ENCODE peak calls at places on chromosomes 3 and 15, in five cellular contexts. R is uterus, H is breast epithelium, S is bronchial epithelial cell, E is right lobe of liver. A is an unnamed sample.

GRCh38 chr15:33154366-33155166 is 39.9 kb downstream of the FMN1 start:
- DNase-seq in H (no peak), E (no peak), S (peak), R (no peak), A (peak)

GRCh38 chr3:43503067-43503728 is 118.6 kb downstream of the ANO10 start:
- DNase-seq in E (no peak), R (no peak), H (no peak), S (peak), A (peak)

GRCh38 chr3:169085827-169086226 is 577.7 kb downstream of the MECOM start:
- DNase-seq in H (no peak), E (no peak), R (no peak), S (peak), A (peak)

GRCh38 chr3:45225465-45226205 is 452 bp downstream of the TMEM158 start:
- DNase-seq in E (peak), H (no peak), S (no peak), R (no peak), A (peak)

GRCh38 chr3:126133606-126134005 is 46.8 kb downstream of the ALDH1L1 start:
- DNase-seq in R (peak), H (peak), E (peak), S (no peak), A (no peak)

GRCh38 chr15:82847703-82848102 is 38.3 kb downstream of the WHAMM start:
- DNase-seq in H (no peak), E (no peak), S (no peak), R (no peak), A (no peak)

GRCh38 chr3:31710123-31710841 is 177.6 kb downstream of the STT3B start:
- DNase-seq in S (peak), H (no peak), E (no peak), R (no peak), A (no peak)

GRCh38 chr3:171876651-171877272 is 33.6 kb downstream of the TMEM212 start:
- DNase-seq in E (no peak), S (peak), R (no peak), H (no peak), A (peak)

GRCh38 chr3:48410205-48411040 is 19.5 kb downstream of the PLXNB1 start:
- DNase-seq in R (no peak), S (no peak), H (peak), E (no peak), A (no peak)

GRCh38 chr15:51183076-51183475 is 88.4 kb upstream of the TNFAIP8L3 start:
- DNase-seq in R (no peak), E (no peak), H (no peak), S (no peak), A (no peak)

GRCh38 chr3:40120816-40121215 is 188.7 kb upstream of the EIF1B start:
- DNase-seq in R (no peak), E (no peak), S (peak), H (no peak), A (peak)

GRCh38 chr15:85872125-85872524 is 77.4 kb upstream of the KLHL25 start:
- DNase-seq in E (no peak), H (no peak), S (no peak), R (no peak), A (no peak)

GRCh38 chr3:189635385-189635784 is 4.2 kb downstream of the TP63 start:
- DNase-seq in H (no peak), S (no peak), E (no peak), R (no peak), A (no peak)

GRCh38 chr3:3600665-3601340 is 198.4 kb upstream of the LRRN1 start:
- DNase-seq in S (no peak), R (no peak), E (no peak), H (no peak), A (no peak)

GRCh38 chr3:57095361-57095760 is 34.9 kb downstream of the SPATA12 start:
- DNase-seq in E (no peak), S (no peak), H (no peak), R (no peak), A (no peak)

GRCh38 chr15:61088675-61089074 is 140.4 kb downstream of the RORA start:
- DNase-seq in H (no peak), E (no peak), R (no peak), S (no peak), A (no peak)

GRCh38 chr3:100068758-100069345 is 45.4 kb downstream of the FILIP1L start:
- DNase-seq in S (peak), R (peak), E (peak), H (peak), A (peak)

GRCh38 chr3:168071535-168071934 is 24.2 kb downstream of the GOLIM4 start:
- DNase-seq in R (no peak), H (no peak), E (no peak), S (peak), A (peak)

GRCh38 chr15:25065286-25065685 is 110.5 kb downstream of the SNRPN start:
- DNase-seq in S (no peak), H (no peak), E (peak), R (no peak), A (no peak)

GRCh38 chr3:171982829-171983228 is 56.5 kb upstream of the FNDC3B start:
- DNase-seq in E (no peak), R (no peak), H (no peak), S (peak), A (no peak)

GRCh38 chr15:90839187-90840071 is 29.0 kb upstream of the FURIN start:
- DNase-seq in E (no peak), R (no peak), H (no peak), S (peak), A (peak)

GRCh38 chr15:59833366-59833765 is 144.2 kb upstream of the BNIP2 start:
- DNase-seq in E (no peak), S (no peak), H (no peak), R (no peak), A (no peak)

GRCh38 chr3:182651461-182651860 is 141.8 kb upstream of the ATP11B start:
- DNase-seq in S (no peak), R (no peak), H (no peak), E (no peak), A (no peak)

GRCh38 chr15:40451497-40452158 is 10.9 kb downstream of the BAHD1 start:
- DNase-seq in H (no peak), R (no peak), E (no peak), S (no peak), A (no peak)

GRCh38 chr3:42166662-42167300 is 75.6 kb downstream of the TRAK1 start:
- DNase-seq in R (no peak), H (no peak), E (no peak), S (no peak), A (no peak)

GRCh38 chr3:113697192-113698090 is 999 bp upstream of the USF3 start:
- DNase-seq in H (no peak), E (no peak), S (peak), R (peak), A (peak)

GRCh38 chr15:78838480-78838879 is 27.2 kb upstream of the ADAMTS7 start:
- DNase-seq in S (no peak), E (no peak), R (no peak), H (no peak), A (no peak)

GRCh38 chr3:177385186-177385585 is 187.9 kb upstream of the TBL1XR1 start:
- DNase-seq in S (no peak), H (no peak), R (no peak), E (no peak), A (no peak)

GRCh38 chr15:35671981-35672380 is 126.0 kb upstream of the DPH6 start:
- DNase-seq in R (no peak), E (no peak), S (no peak), H (no peak), A (no peak)

GRCh38 chr3:157499342-157499963 is 3.8 kb downstream of the VEPH1 start:
- DNase-seq in S (peak), H (peak), R (no peak), E (peak), A (peak)

GRCh38 chr15:39946862-39947261 is 12.9 kb downstream of the EIF2AK4 start:
- DNase-seq in H (no peak), E (no peak), R (no peak), S (peak), A (peak)

GRCh38 chr15:88440021-88440420 is 27.2 kb downstream of the MRPL46 start:
- DNase-seq in R (no peak), S (peak), E (no peak), H (no peak), A (peak)

GRCh38 chr3:129552287-129553050 is 9.5 kb downstream of the H1-8 start:
- DNase-seq in H (no peak), R (no peak), S (no peak), E (peak), A (no peak)

GRCh38 chr15:101043911-101044624 is 124.9 kb downstream of the LRRK1 start:
- DNase-seq in E (no peak), H (no peak), S (no peak), R (peak), A (no peak)

GRCh38 chr15:73051402-73051810 is 857 bp upstream of the NEO1 start:
- DNase-seq in R (peak), S (peak), E (peak), H (peak), A (peak)

GRCh38 chr3:155872904-155873646 is 2.6 kb downstream of the GMPS start:
- DNase-seq in E (no peak), S (no peak), R (no peak), H (no peak), A (no peak)

GRCh38 chr3:155870945-155871745 is 695 bp downstream of the GMPS start:
- DNase-seq in S (no peak), H (peak), R (peak), E (peak), A (peak)

GRCh38 chr3:155871746-155872158 is 1.3 kb downstream of the GMPS start:
- DNase-seq in E (no peak), S (peak), H (no peak), R (no peak), A (no peak)

GRCh38 chr3:155869664-155870063 is 786 bp upstream of the GMPS start:
- DNase-seq in H (no peak), S (no peak), R (no peak), E (no peak), A (no peak)

GRCh38 chr3:155870133-155870944 is at the start of gene GMPS:
- DNase-seq in H (peak), R (peak), E (peak), S (peak), A (peak)
- TF ChIP-seq CTCF in H (peak), R (peak), E (peak), S (peak), A (peak)

GRCh38 chr3:153599685-153600084 is 437.7 kb downstream of the RAP2B start:
- DNase-seq in S (peak), H (no peak), E (peak), R (no peak), A (peak)
- H3K4me3 ChIP-seq in S (no peak), H (no peak), E (no peak), R (no peak), A (no peak)

GRCh38 chr3:50212502-50212901 is 7.4 kb downstream of the SLC38A3 start:
- DNase-seq in S (no peak), E (no peak), H (no peak), R (no peak), A (no peak)
- TF ChIP-seq CTCF in S (no peak), E (no peak), H (no peak), R (no peak), A (no peak)

GRCh38 chr3:69762790-69763229 is 23.5 kb downstream of the MITF start:
- DNase-seq in H (no peak), R (no peak), E (no peak), S (no peak), A (no peak)

GRCh38 chr3:69763976-69764851 is 24.9 kb downstream of the MITF start:
- DNase-seq in H (no peak), S (no peak), R (no peak), E (no peak), A (no peak)

GRCh38 chr3:69763458-69763857 is 24.2 kb downstream of the MITF start:
- DNase-seq in E (no peak), S (no peak), H (no peak), R (peak), A (no peak)

GRCh38 chr3:69764861-69765260 is 25.6 kb downstream of the MITF start:
- DNase-seq in E (no peak), R (peak), H (no peak), S (no peak), A (no peak)

DNA sequence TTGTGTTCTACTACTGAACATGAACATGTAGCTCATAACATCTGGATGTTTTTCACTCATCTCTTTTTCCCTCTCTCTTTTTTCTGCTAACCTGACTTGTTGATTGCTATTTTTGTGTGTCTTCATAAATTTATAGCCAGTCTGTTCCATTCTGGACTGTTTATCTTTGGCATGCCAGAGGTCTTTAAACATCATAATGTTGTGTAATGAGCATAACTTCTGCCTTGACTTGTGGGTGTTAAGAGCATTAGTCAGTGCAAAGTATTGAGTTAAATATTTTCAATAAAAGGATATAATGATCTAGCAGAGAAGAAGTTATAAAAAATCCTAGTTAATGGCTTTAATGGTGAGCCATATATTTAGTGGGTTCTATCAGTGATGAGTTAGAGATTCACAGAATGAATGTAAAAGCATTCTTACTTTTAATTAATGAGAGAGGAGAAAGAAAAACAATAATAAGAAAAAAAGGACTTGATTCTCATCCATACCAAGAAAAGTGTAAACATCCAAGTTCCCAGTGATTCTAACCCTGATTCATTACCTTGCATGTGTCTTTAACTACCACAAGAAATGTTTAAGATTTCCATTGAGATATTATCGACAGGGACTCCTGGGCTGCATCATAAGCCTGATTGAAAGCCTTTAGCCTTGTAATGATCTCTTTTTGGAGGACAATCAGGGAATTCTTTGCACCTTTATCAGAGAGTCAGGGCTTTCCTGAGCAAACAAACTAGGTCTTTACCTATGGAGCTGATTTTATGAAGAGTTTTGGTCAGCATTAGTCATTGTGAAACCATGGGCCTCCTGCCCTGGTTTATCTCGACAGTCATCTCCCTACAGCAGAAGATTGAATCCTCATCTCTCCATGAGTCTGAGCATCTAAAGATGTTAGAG is 22.9 kb downstream of the MITF start:
- DNase-seq in H (no peak), E (no peak), S (peak), R (no peak), A (peak)
- H3K4me3 ChIP-seq in H (no peak), E (no peak), S (no peak), R (no peak), A (no peak)

DNA sequence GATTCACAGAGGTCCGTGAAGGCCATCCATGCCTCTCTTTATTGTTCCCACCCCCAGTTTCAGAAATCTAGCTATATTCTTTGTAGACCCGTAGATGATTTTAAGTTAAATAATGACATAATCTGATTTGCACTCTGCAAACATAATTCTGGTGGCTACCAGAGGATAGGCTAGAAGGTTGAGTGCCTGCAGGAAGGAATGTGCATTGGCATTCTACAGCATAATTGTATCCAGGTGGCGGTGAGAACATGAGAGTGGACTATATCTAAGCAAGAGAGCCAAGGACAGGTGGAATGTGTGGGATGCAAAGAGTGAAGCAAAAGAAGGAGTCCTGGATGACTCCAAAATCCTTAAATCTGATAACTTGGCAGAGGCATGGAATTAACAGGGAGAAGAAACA is 298.5 kb upstream of the MME start:
- DNase-seq in R (no peak), S (no peak), H (no peak), E (no peak), A (no peak)
- TF ChIP-seq CTCF in R (no peak), S (no peak), H (no peak), E (no peak), A (peak)

GRCh38 chr3:111732248-111732879 is 126.7 kb upstream of the PHLDB2 start:
- DNase-seq in E (peak), R (no peak), S (peak), H (no peak), A (peak)
- H3K4me3 ChIP-seq in E (peak), R (no peak), S (peak), H (no peak), A (peak)

GRCh38 chr3:72448858-72449257 is 399.4 kb downstream of the SHQ1 start:
- DNase-seq in E (no peak), H (no peak), R (no peak), S (peak), A (peak)
- TF ChIP-seq CTCF in E (no peak), H (no peak), R (no peak), S (no peak), A (no peak)

GRCh38 chr15:38332711-38333110 is 80.1 kb downstream of the SPRED1 start:
- DNase-seq in S (no peak), R (no peak), H (no peak), E (no peak), A (no peak)
- H3K4me3 ChIP-seq in S (no peak), R (no peak), H (no peak), E (no peak), A (no peak)

DNA sequence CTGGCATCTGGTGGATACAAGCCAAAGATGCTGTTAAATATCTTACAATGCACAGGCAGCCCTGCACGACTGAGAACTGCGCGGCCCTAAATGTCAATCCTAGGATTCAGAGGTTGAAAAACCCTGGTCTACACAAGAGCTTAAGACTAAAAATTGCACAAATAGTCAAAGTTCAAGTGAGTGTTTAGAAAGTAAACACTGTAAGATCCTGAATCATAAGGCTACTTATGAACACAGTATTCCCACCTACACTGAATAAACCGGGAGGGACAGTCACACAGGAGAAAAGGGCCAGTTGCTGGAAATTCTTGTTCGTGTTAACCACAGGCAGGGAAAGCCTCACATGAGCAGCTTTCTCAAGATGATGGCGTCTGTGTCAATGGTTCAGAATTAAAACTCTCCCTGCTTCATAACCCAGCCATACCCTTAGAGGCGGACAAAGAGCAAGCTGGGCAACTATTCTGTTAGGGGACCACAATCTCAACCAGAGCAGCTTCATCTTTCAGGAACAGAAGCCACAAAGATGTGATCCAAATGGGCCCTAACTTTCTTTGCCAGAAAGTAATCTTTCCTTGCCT is 37.7 kb downstream of the LRIG1 start:
- DNase-seq in S (peak), H (no peak), R (no peak), E (no peak), A (peak)
- TF ChIP-seq CTCF in S (no peak), H (no peak), R (no peak), E (no peak), A (no peak)